ENCODE peak calls at places on chromosomes 6 and 20, in six cellular contexts. One of them, this sample, is unnamed.

GRCh38 chr6:155154158-155154830 is 109.5 kb upstream of the CLDN20 start:
- DNase-seq in endothelial cell: no peak
- DNase-seq in B cell: no peak
- DNase-seq in coronary artery: no peak
- DNase-seq in mucosa of descending colon: no peak
- DNase-seq in dorsolateral prefrontal cortex: peak; percentile 20
- DNase-seq in this sample: no peak

GRCh38 chr6:102352552-102352951 is 959.0 kb downstream of the GRIK2 start:
- DNase-seq in endothelial cell: no peak
- DNase-seq in B cell: no peak
- DNase-seq in coronary artery: no peak
- DNase-seq in mucosa of descending colon: no peak
- DNase-seq in dorsolateral prefrontal cortex: no peak
- DNase-seq in this sample: no peak

GRCh38 chr20:53852691-53853450 is 217.5 kb downstream of the BCAS1 start:
- DNase-seq in endothelial cell: no peak
- DNase-seq in B cell: no peak
- DNase-seq in coronary artery: no peak
- DNase-seq in mucosa of descending colon: no peak
- DNase-seq in dorsolateral prefrontal cortex: no peak
- DNase-seq in this sample: no peak

GRCh38 chr6:33091957-33092356 is 16.2 kb downstream of the HLA-DPB1 start:
- DNase-seq in endothelial cell: peak; percentile 51
- DNase-seq in B cell: peak; percentile 49
- DNase-seq in coronary artery: no peak
- DNase-seq in mucosa of descending colon: peak; percentile 51
- DNase-seq in dorsolateral prefrontal cortex: no peak
- DNase-seq in this sample: peak; percentile 31

GRCh38 chr6:30972816-30973215 is 10.7 kb upstream of the MUC21 start:
- DNase-seq in endothelial cell: no peak
- DNase-seq in B cell: no peak
- DNase-seq in coronary artery: no peak
- DNase-seq in mucosa of descending colon: no peak
- DNase-seq in dorsolateral prefrontal cortex: no peak
- DNase-seq in this sample: no peak

GRCh38 chr6:113082691-113083090 is 735.6 kb downstream of the RFPL4B start:
- DNase-seq in endothelial cell: no peak
- DNase-seq in B cell: no peak
- DNase-seq in coronary artery: no peak
- DNase-seq in mucosa of descending colon: no peak
- DNase-seq in dorsolateral prefrontal cortex: no peak
- DNase-seq in this sample: no peak

GRCh38 chr20:32333988-32334885 is 23.9 kb upstream of the ASXL1 start:
- DNase-seq in endothelial cell: no peak
- DNase-seq in B cell: no peak
- DNase-seq in coronary artery: no peak
- DNase-seq in mucosa of descending colon: peak; percentile 82
- DNase-seq in dorsolateral prefrontal cortex: peak; percentile 34
- DNase-seq in this sample: no peak

GRCh38 chr6:77463881-77464867 is 883 bp upstream of the HTR1B start:
- DNase-seq in endothelial cell: peak; percentile 34
- DNase-seq in B cell: peak; percentile 13
- DNase-seq in coronary artery: no peak
- DNase-seq in mucosa of descending colon: peak; percentile 22
- DNase-seq in dorsolateral prefrontal cortex: no peak
- DNase-seq in this sample: no peak

GRCh38 chr20:25313608-25314007 is 65.7 kb downstream of the PYGB start:
- DNase-seq in endothelial cell: no peak
- DNase-seq in B cell: no peak
- DNase-seq in coronary artery: no peak
- DNase-seq in mucosa of descending colon: no peak
- DNase-seq in dorsolateral prefrontal cortex: no peak
- DNase-seq in this sample: no peak

GRCh38 chr20:973785-974194 is 28.3 kb downstream of the RSPO4 start:
- DNase-seq in endothelial cell: peak; percentile 38
- DNase-seq in B cell: no peak
- DNase-seq in coronary artery: no peak
- DNase-seq in mucosa of descending colon: no peak
- DNase-seq in dorsolateral prefrontal cortex: no peak
- DNase-seq in this sample: no peak

GRCh38 chr6:44373787-44374186 is 13.7 kb upstream of the CDC5L start:
- DNase-seq in endothelial cell: no peak
- DNase-seq in B cell: no peak
- DNase-seq in coronary artery: no peak
- DNase-seq in mucosa of descending colon: no peak
- DNase-seq in dorsolateral prefrontal cortex: no peak
- DNase-seq in this sample: no peak

GRCh38 chr6:82298012-82298411 is 50.5 kb upstream of the IBTK start:
- DNase-seq in endothelial cell: no peak
- DNase-seq in B cell: no peak
- DNase-seq in coronary artery: no peak
- DNase-seq in mucosa of descending colon: no peak
- DNase-seq in dorsolateral prefrontal cortex: no peak
- DNase-seq in this sample: no peak

DNA sequence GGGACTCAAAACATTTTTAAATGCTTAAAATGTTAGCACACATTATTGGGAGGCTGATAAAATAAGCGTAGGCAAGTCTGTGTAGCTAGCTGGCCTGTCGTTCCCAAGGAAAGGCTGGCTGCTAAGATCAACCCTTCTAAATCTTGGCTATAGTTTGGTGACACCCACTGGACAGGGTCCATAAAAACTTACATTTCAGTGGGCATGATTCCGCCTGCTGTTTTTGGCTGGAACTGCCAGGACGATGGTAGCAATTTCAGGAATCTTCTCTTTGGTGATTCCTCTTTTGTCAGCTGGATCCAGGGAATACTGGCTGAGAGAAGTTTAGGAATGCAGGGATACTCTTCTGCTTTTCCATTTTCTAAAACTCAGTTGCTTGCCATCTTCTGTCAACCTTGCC is 162.2 kb downstream of the NKAIN2 start:
- DNase-seq in endothelial cell: peak; percentile 53
- DNase-seq in B cell: no peak
- DNase-seq in coronary artery: no peak
- DNase-seq in mucosa of descending colon: no peak
- DNase-seq in dorsolateral prefrontal cortex: peak; percentile 18
- DNase-seq in this sample: no peak
- TF ChIP-seq CTCF in endothelial cell: peak; percentile 65
- TF ChIP-seq CTCF in B cell: no peak
- TF ChIP-seq CTCF in coronary artery: peak; percentile 17
- TF ChIP-seq CTCF in mucosa of descending colon: no peak
- TF ChIP-seq CTCF in dorsolateral prefrontal cortex: peak; percentile 68
- TF ChIP-seq CTCF in this sample: no peak

GRCh38 chr6:55578537-55579363 is at the start of gene HMGCLL1:
- DNase-seq in endothelial cell: peak; percentile 63
- DNase-seq in B cell: no peak
- DNase-seq in coronary artery: no peak
- DNase-seq in mucosa of descending colon: peak; percentile 39
- DNase-seq in dorsolateral prefrontal cortex: peak; percentile 73
- DNase-seq in this sample: no peak
- TF ChIP-seq CTCF in endothelial cell: no peak
- TF ChIP-seq CTCF in B cell: no peak
- TF ChIP-seq CTCF in coronary artery: no peak
- TF ChIP-seq CTCF in mucosa of descending colon: no peak
- TF ChIP-seq CTCF in dorsolateral prefrontal cortex: no peak
- TF ChIP-seq CTCF in this sample: no peak

DNA sequence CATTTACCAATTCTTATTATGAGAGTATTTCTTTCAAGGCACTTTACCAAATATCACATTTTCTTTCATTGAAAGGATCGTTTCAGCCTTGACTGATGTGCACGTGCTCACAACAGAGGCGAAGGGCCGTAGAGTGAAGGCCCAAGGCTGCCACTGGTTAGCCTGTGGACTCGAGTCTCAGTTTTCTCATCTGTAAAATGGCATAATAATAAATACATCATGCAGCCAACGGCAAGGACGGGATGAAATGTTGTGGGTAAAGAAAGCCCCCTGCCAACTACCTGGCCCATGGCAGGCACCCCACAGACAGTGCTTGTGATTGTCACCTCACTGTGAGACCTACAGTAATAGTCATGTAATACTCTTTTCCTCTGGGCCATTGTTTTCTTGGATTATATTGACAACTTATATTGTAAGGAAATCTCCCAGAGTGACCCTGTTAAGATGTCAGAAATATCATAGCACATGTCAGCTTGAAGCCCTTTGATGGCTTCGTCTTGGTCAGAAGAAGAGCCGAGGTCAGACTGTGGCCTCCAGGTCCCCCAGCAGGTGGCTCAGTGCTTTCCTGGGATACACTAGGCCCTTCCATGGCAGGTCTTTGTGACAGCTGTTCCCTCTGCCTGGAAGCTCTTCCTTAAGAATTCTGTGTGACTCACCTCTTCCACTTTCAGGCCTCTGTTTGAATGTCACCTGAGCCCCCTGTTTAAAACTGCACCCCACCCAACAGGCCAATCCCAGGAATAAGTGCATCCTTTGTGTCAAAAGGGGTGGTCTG is 36.3 kb downstream of the FAM50B start:
- DNase-seq in endothelial cell: peak; percentile 13
- DNase-seq in B cell: no peak
- DNase-seq in coronary artery: no peak
- DNase-seq in mucosa of descending colon: no peak
- DNase-seq in dorsolateral prefrontal cortex: no peak
- DNase-seq in this sample: no peak
- TF ChIP-seq CTCF in endothelial cell: no peak
- TF ChIP-seq CTCF in B cell: no peak
- TF ChIP-seq CTCF in coronary artery: no peak
- TF ChIP-seq CTCF in mucosa of descending colon: no peak
- TF ChIP-seq CTCF in dorsolateral prefrontal cortex: no peak
- TF ChIP-seq CTCF in this sample: no peak

DNA sequence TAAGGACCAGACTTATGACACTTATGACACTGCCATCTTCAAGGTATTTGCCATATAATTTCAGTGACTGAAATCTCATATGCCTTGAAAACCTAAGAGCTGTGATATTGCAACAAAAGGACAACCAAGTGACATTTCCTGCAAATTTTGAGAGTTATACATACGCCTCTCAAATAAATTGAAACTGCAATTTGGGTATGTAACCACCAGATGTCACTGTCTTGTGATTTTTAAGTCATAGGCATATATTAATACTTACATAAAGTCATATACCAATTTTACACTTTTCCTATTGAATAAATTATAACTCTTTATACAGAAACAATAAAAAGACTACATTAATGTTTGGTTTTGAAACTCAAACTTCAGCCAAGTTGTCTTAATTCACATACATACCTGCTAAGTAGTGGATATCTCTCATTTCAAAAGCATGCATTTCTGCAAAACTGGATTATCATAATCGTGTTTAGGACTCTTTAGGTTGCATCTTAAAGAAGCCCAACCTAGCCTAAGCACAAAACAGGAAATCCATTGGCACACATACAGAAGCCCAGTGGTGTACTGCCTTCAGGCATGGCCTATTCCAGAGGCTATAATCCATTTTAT is 180.2 kb downstream of the PACRG start:
- DNase-seq in endothelial cell: no peak
- DNase-seq in B cell: no peak
- DNase-seq in coronary artery: no peak
- DNase-seq in mucosa of descending colon: no peak
- DNase-seq in dorsolateral prefrontal cortex: no peak
- DNase-seq in this sample: no peak
- TF ChIP-seq CTCF in endothelial cell: peak; percentile 83
- TF ChIP-seq CTCF in B cell: peak; percentile 57
- TF ChIP-seq CTCF in coronary artery: no peak
- TF ChIP-seq CTCF in mucosa of descending colon: no peak
- TF ChIP-seq CTCF in dorsolateral prefrontal cortex: peak; percentile 39
- TF ChIP-seq CTCF in this sample: peak; percentile 13

GRCh38 chr6:149929422-149929821 is 6.5 kb upstream of the RAET1G start:
- DNase-seq in endothelial cell: peak; percentile 65
- DNase-seq in B cell: no peak
- DNase-seq in coronary artery: peak; percentile 22
- DNase-seq in mucosa of descending colon: no peak
- DNase-seq in dorsolateral prefrontal cortex: no peak
- DNase-seq in this sample: peak; percentile 9
- TF ChIP-seq CTCF in endothelial cell: peak; percentile 71
- TF ChIP-seq CTCF in B cell: peak; percentile 67
- TF ChIP-seq CTCF in coronary artery: no peak
- TF ChIP-seq CTCF in mucosa of descending colon: no peak
- TF ChIP-seq CTCF in dorsolateral prefrontal cortex: no peak
- TF ChIP-seq CTCF in this sample: peak; percentile 19

GRCh38 chr6:73796881-73797280 is 100.9 kb downstream of the CD109 start:
- DNase-seq in endothelial cell: no peak
- DNase-seq in B cell: no peak
- DNase-seq in coronary artery: no peak
- DNase-seq in mucosa of descending colon: no peak
- DNase-seq in dorsolateral prefrontal cortex: no peak
- DNase-seq in this sample: no peak

GRCh38 chr6:73801652-73802268 is 105.8 kb downstream of the CD109 start:
- DNase-seq in endothelial cell: no peak
- DNase-seq in B cell: no peak
- DNase-seq in coronary artery: no peak
- DNase-seq in mucosa of descending colon: no peak
- DNase-seq in dorsolateral prefrontal cortex: no peak
- DNase-seq in this sample: no peak

GRCh38 chr6:73800997-73801396 is 105.0 kb downstream of the CD109 start:
- DNase-seq in endothelial cell: no peak
- DNase-seq in B cell: no peak
- DNase-seq in coronary artery: no peak
- DNase-seq in mucosa of descending colon: no peak
- DNase-seq in dorsolateral prefrontal cortex: no peak
- DNase-seq in this sample: no peak

GRCh38 chr6:73797861-73798260 is 101.9 kb downstream of the CD109 start:
- DNase-seq in endothelial cell: no peak
- DNase-seq in B cell: no peak
- DNase-seq in coronary artery: no peak
- DNase-seq in mucosa of descending colon: no peak
- DNase-seq in dorsolateral prefrontal cortex: no peak
- DNase-seq in this sample: no peak

DNA sequence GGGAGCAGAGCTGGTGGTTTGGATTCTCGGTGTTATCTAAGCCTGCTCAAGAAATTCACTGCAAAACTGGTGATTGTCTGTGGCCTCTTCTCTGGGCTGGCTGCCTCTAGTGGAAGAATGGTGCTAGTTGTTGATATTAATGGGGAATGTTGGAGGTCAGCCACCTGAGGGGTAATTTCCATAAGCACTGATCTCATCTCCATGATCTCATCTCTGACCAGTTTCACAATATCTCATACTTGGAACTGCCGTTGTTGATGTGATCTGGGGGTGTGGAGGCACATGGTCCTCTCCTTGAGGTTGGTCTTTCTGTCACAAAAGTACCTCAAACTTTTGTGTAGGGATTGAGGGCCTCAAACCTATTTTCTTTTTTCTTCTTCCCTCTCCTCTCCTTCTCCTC is 102.6 kb downstream of the CD109 start:
- DNase-seq in endothelial cell: no peak
- DNase-seq in B cell: no peak
- DNase-seq in coronary artery: no peak
- DNase-seq in mucosa of descending colon: no peak
- DNase-seq in dorsolateral prefrontal cortex: peak; percentile 12
- DNase-seq in this sample: no peak
- TF ChIP-seq CTCF in endothelial cell: no peak
- TF ChIP-seq CTCF in B cell: no peak
- TF ChIP-seq CTCF in coronary artery: no peak
- TF ChIP-seq CTCF in mucosa of descending colon: no peak
- TF ChIP-seq CTCF in dorsolateral prefrontal cortex: peak; percentile 23
- TF ChIP-seq CTCF in this sample: no peak

DNA sequence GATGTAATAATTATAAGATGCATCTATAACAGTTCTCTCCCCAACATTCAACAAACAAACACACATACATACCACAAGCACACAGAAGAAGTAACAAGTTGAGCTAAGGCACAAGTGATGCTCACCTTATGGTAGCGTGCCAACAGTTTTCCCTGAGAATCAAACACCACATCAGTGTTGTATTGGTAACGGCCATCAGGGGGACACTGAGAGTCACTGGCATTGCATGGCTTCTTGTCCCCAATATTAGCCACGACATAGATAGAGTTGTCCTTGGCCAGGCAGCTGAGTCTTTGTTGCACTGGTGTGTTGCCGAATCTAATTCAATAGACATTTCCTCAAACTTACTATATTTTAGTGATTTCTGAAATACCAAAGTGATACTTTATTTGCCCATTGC is 14.8 kb upstream of the VNN1 start:
- DNase-seq in endothelial cell: peak; percentile 11
- DNase-seq in B cell: no peak
- DNase-seq in coronary artery: no peak
- DNase-seq in mucosa of descending colon: no peak
- DNase-seq in dorsolateral prefrontal cortex: no peak
- DNase-seq in this sample: no peak
- TF ChIP-seq CTCF in endothelial cell: peak; percentile 15
- TF ChIP-seq CTCF in B cell: no peak
- TF ChIP-seq CTCF in coronary artery: no peak
- TF ChIP-seq CTCF in mucosa of descending colon: no peak
- TF ChIP-seq CTCF in dorsolateral prefrontal cortex: no peak
- TF ChIP-seq CTCF in this sample: no peak